ENCODE peak calls at places on chromosomes 4 and X, in six cellular contexts. V is LNCaP clone FGC; H is lung microvascular endothelial cell; C is activated CD4-positive, alpha-beta T cell treated with anti-CD3 and anti-CD28 coated beads for 1 hour; Y is activated CD8-positive, alpha-beta memory T cell treated with anti-CD3 and anti-CD28 coated beads for 1 hour; N is tibial nerve. P is an unnamed sample.

GRCh38 chr4:3322059-3322550 is 29.3 kb downstream of the RGS12 start:
- DNase-seq in V (no peak), H (no peak), C (no peak), Y (no peak), N (no peak), P (no peak)

GRCh38 chr4:10123227-10124101 is 6.9 kb upstream of the WDR1 start:
- DNase-seq in V (no peak), H (peak), C (no peak), Y (no peak), N (no peak), P (no peak)

GRCh38 chr4:87219648-87220093 is 747 bp downstream of the KLHL8 start:
- DNase-seq in V (no peak), H (peak), C (peak), Y (peak), N (no peak), P (peak)

GRCh38 chr4:173218411-173219125 is 50.0 kb downstream of the GALNT7 start:
- DNase-seq in V (no peak), H (peak), C (no peak), Y (no peak), N (no peak), P (no peak)

GRCh38 chrX:13087322-13088154 is 43.1 kb upstream of the FAM9C start:
- DNase-seq in V (no peak), H (peak), C (no peak), Y (no peak), N (no peak), P (no peak)

GRCh38 chrX:34656842-34657780 is at the start of gene TMEM47:
- DNase-seq in V (no peak), H (peak), C (no peak), Y (no peak), N (peak), P (peak)

GRCh38 chr4:36244257-36245084 is at the start of gene ARAP2:
- DNase-seq in V (no peak), H (peak), C (peak), Y (peak), N (no peak), P (peak)

GRCh38 chr4:131304686-131305085 is 1844.4 kb upstream of the PCDH10 start:
- DNase-seq in V (no peak), H (no peak), C (no peak), Y (no peak), N (no peak), P (no peak)

GRCh38 chr4:612052-612748 is 13.2 kb upstream of the PDE6B start:
- DNase-seq in V (no peak), H (no peak), C (no peak), Y (no peak), N (peak), P (peak)

GRCh38 chrX:131985526-131986049 is 37.5 kb upstream of the STK26 start:
- DNase-seq in V (no peak), H (no peak), C (no peak), Y (no peak), N (no peak), P (no peak)

GRCh38 chr4:173167793-173168395 is 717 bp upstream of the GALNT7 start:
- DNase-seq in V (peak), H (peak), C (no peak), Y (peak), N (no peak), P (no peak)

GRCh38 chrX:102712967-102713677 is 874 bp downstream of the GPRASP2 start:
- DNase-seq in V (no peak), H (peak), C (no peak), Y (no peak), N (peak), P (peak)

GRCh38 chrX:140733766-140734342 is 24.3 kb downstream of the LINC00632 start:
- DNase-seq in V (no peak), H (peak), C (no peak), Y (no peak), N (no peak), P (no peak)

GRCh38 chrX:47168495-47169073 is 23.6 kb downstream of the RBM10 start:
- DNase-seq in V (no peak), H (no peak), C (no peak), Y (no peak), N (no peak), P (peak)

GRCh38 chrX:427812-428725 is 41.4 kb upstream of the PPP2R3B start:
- DNase-seq in V (no peak), H (no peak), C (no peak), Y (no peak), N (no peak), P (no peak)

GRCh38 chr4:136342666-136343065 is 1189.6 kb downstream of the PCDH18 start:
- DNase-seq in V (no peak), H (peak), C (no peak), Y (no peak), N (no peak), P (no peak)

GRCh38 chr4:16835597-16836247 is 62.7 kb downstream of the LDB2 start:
- DNase-seq in V (no peak), H (no peak), C (no peak), Y (no peak), N (no peak), P (no peak)

GRCh38 chr4:83862471-83862870 is 326.6 kb downstream of the GPAT3 start:
- DNase-seq in V (no peak), H (no peak), C (no peak), Y (no peak), N (no peak), P (no peak)

GRCh38 chr4:3375688-3376087 is 66.1 kb upstream of the HGFAC start:
- DNase-seq in V (no peak), H (peak), C (no peak), Y (no peak), N (no peak), P (no peak)

GRCh38 chr4:164761233-164761632 is 7.3 kb downstream of the SMIM31 start:
- DNase-seq in V (no peak), H (no peak), C (no peak), Y (no peak), N (no peak), P (no peak)

GRCh38 chr4:41339812-41340809 is 83.4 kb downstream of the UCHL1 start:
- DNase-seq in V (no peak), H (peak), C (no peak), Y (no peak), N (no peak), P (no peak)

GRCh38 chr4:153447175-153447887 is 18.8 kb upstream of the TMEM131L start:
- DNase-seq in V (no peak), H (no peak), C (no peak), Y (no peak), N (no peak), P (no peak)

GRCh38 chr4:105666693-105667092 is 41.8 kb downstream of the INTS12 start:
- DNase-seq in V (no peak), H (peak), C (no peak), Y (no peak), N (no peak), P (no peak)

GRCh38 chr4:8035371-8035780 is 95.7 kb upstream of the AFAP1 start:
- DNase-seq in V (no peak), H (no peak), C (no peak), Y (no peak), N (no peak), P (no peak)

GRCh38 chr4:122827258-122827887 is 742 bp downstream of the FGF2 start:
- DNase-seq in V (no peak), H (peak), C (no peak), Y (no peak), N (peak), P (peak)

P was measured in sciatic nerve.